ENCODE peak calls at places on chromosomes 5 and 9, in four cellular contexts. S is prostate gland; Z is central memory CD4-positive, alpha-beta T cell; N is EH. X is an unnamed sample.

GRCh38 chr5:64869419-64869818 is 100.7 kb downstream of the CWC27 start:
- DNase-seq in Z (no peak), S (no peak), N (peak), X (peak)

GRCh38 chr9:93508207-93508606 is 54.8 kb upstream of the FAM120AOS start:
- DNase-seq in N (no peak), Z (no peak), S (no peak), X (no peak)

GRCh38 chr9:73118297-73118696 is 33.4 kb upstream of the ANXA1 start:
- DNase-seq in N (no peak), Z (no peak), S (no peak), X (peak)

GRCh38 chr5:7916171-7916804 is 47.3 kb downstream of the MTRR start:
- DNase-seq in Z (no peak), S (no peak), N (peak), X (no peak)

GRCh38 chr9:26221295-26221694 is 543.1 kb upstream of the TUSC1 start:
- DNase-seq in S (no peak), Z (no peak), N (no peak), X (no peak)

GRCh38 chr9:95429948-95430620 is 86.7 kb downstream of the PTCH1 start:
- DNase-seq in N (no peak), Z (no peak), S (no peak), X (no peak)

GRCh38 chr5:177498013-177498847 is 826 bp upstream of the PDLIM7 start:
- DNase-seq in N (no peak), Z (no peak), S (no peak), X (no peak)

GRCh38 chr9:134189167-134189474 is 24.8 kb upstream of the RNU6ATAC start:
- DNase-seq in N (no peak), Z (no peak), S (no peak), X (no peak)

GRCh38 chr5:179184521-179185050 is 124.4 kb downstream of the ZNF354C start:
- DNase-seq in N (no peak), Z (no peak), S (no peak), X (no peak)

GRCh38 chr9:97293207-97293721 is 14.2 kb upstream of the CCDC180 start:
- DNase-seq in Z (no peak), S (no peak), N (peak), X (peak)

GRCh38 chr5:136048966-136049365 is 20.2 kb downstream of the TGFBI start:
- DNase-seq in Z (no peak), S (no peak), N (no peak), X (no peak)

GRCh38 chr9:114002986-114003740 is 74.9 kb downstream of the AMBP start:
- DNase-seq in N (peak), S (no peak), Z (no peak), X (no peak)

GRCh38 chr5:177403194-177403825 is 2.8 kb upstream of the PFN3 start:
- DNase-seq in S (no peak), Z (peak), N (peak), X (no peak)

GRCh38 chr5:104370523-104370922 is 807.9 kb upstream of the NUDT12 start:
- DNase-seq in N (no peak), Z (no peak), S (no peak), X (no peak)

GRCh38 chr9:136685792-136686533 is 1.3 kb downstream of the AGPAT2 start:
- DNase-seq in Z (no peak), S (no peak), N (peak), X (no peak)

GRCh38 chr5:172497591-172498255 is 43.4 kb upstream of the SH3PXD2B start:
- DNase-seq in S (peak), Z (no peak), N (no peak), X (no peak)

GRCh38 chr5:17020586-17021362 is 84.7 kb upstream of the MYO10 start:
- DNase-seq in Z (no peak), N (peak), S (no peak), X (no peak)

GRCh38 chr9:16321461-16322119 is 548.9 kb downstream of the BNC2 start:
- DNase-seq in S (no peak), N (peak), Z (no peak), X (peak)

GRCh38 chr5:132387649-132388117 is 18.2 kb downstream of the SLC22A5 start:
- DNase-seq in N (peak), Z (no peak), S (peak), X (peak)

GRCh38 chr5:40022057-40022456 is 597.3 kb upstream of the DAB2 start:
- DNase-seq in N (no peak), S (no peak), Z (no peak), X (no peak)

GRCh38 chr5:65108786-65109743 is 340.3 kb downstream of the CWC27 start:
- DNase-seq in S (no peak), N (peak), Z (no peak), X (peak)

GRCh38 chr5:172380992-172381643 is 73.2 kb downstream of the SH3PXD2B start:
- DNase-seq in Z (no peak), S (peak), N (peak), X (no peak)

GRCh38 chr9:22088372-22089063 is 79.4 kb upstream of the CDKN2B start:
- DNase-seq in S (peak), N (no peak), Z (no peak), X (no peak)

GRCh38 chr5:151495330-151495729 is 47.9 kb downstream of the SLC36A1 start:
- DNase-seq in N (no peak), S (no peak), Z (no peak), X (peak)

GRCh38 chr5:34691326-34691725 is 35.2 kb downstream of the RAI14 start:
- DNase-seq in N (peak), S (no peak), Z (no peak), X (no peak)

GRCh38 chr9:124629600-124629999 is 122.4 kb upstream of the NR5A1 start:
- DNase-seq in N (peak), Z (no peak), S (no peak), X (peak)

GRCh38 chr5:14617441-14617840 is 35.8 kb downstream of the OTULINL start:
- DNase-seq in S (no peak), Z (no peak), N (no peak), X (no peak)

GRCh38 chr9:128636556-128637530 is 19.8 kb downstream of the DYNC2I2 start:
- DNase-seq in S (no peak), N (no peak), Z (no peak), X (no peak)

GRCh38 chr5:98563885-98564653 is 209.4 kb upstream of the RGMB start:
- DNase-seq in N (no peak), S (no peak), Z (no peak), X (no peak)

GRCh38 chr9:113178087-113178486 is 27.3 kb downstream of the SLC31A2 start:
- DNase-seq in N (peak), Z (no peak), S (no peak), X (peak)

GRCh38 chr5:1167728-1168709 is 33.4 kb upstream of the SLC6A19 start:
- DNase-seq in N (peak), S (peak), Z (peak), X (peak)

GRCh38 chr5:63603996-63604395 is 358.2 kb downstream of the HTR1A start:
- DNase-seq in Z (no peak), N (no peak), S (no peak), X (no peak)

GRCh38 chr5:95810305-95811125 is 12.0 kb downstream of the GLRX start:
- DNase-seq in N (peak), S (no peak), Z (no peak), X (no peak)

GRCh38 chr9:95031711-95032461 is 285.6 kb downstream of the FANCC start:
- DNase-seq in S (no peak), N (no peak), Z (no peak), X (no peak)

GRCh38 chr5:168362097-168362885 is 70.8 kb downstream of the WWC1 start:
- DNase-seq in N (no peak), S (peak), Z (no peak), X (no peak)

GRCh38 chr5:120465281-120465961 is 1.3 kb downstream of the PRR16 start:
- DNase-seq in N (peak), Z (no peak), S (peak), X (peak)

GRCh38 chr9:37503736-37504135 is 18.0 kb downstream of the POLR1E start:
- DNase-seq in S (no peak), Z (peak), N (peak), X (peak)

X was measured in HCEC 1CT.